ENCODE peak calls at places on chromosomes 5 and 9, in seven cellular contexts. H, V, Y, G, X, I and D are unnamed samples.
A peak's percentile ranks its signal among the peaks of the same experiment; 100 is the strongest.

GRCh38 chr5:14760548-14761002 is 96.1 kb downstream of the OTULIN start:
- DNase-seq in H (no peak), V (no peak), Y (no peak), G (no peak), X (no peak), I (no peak), D (no peak)

GRCh38 chr5:86665984-86666760 is 48.4 kb downstream of the COX7C start:
- DNase-seq in H (no peak), V (peak; percentile 15), Y (no peak), G (no peak), X (no peak), I (no peak), D (no peak)

GRCh38 chr5:7474821-7475403 is 79.0 kb downstream of the ADCY2 start:
- DNase-seq in H (no peak), V (peak; percentile 34), Y (no peak), G (no peak), X (no peak), I (no peak), D (no peak)

GRCh38 chr9:18909140-18910018 is 123.6 kb downstream of the SAXO1 start:
- DNase-seq in H (no peak), V (no peak), Y (no peak), G (no peak), X (no peak), I (no peak), D (no peak)

GRCh38 chr9:86942352-86943222 is 4.7 kb downstream of the GAS1 start:
- DNase-seq in H (no peak), V (peak; percentile 14), Y (no peak), G (no peak), X (no peak), I (no peak), D (no peak)

GRCh38 chr5:30042677-30043076 is 1150.8 kb upstream of the CDH6 start:
- DNase-seq in H (no peak), V (no peak), Y (no peak), G (no peak), X (no peak), I (no peak), D (no peak)

GRCh38 chr9:136358016-136358415 is 5.5 kb downstream of the DNLZ start:
- DNase-seq in H (no peak), V (no peak), Y (no peak), G (no peak), X (no peak), I (no peak), D (no peak)

GRCh38 chr9:15333376-15333881 is 26.4 kb upstream of the TTC39B start:
- DNase-seq in H (no peak), V (no peak), Y (no peak), G (no peak), X (no peak), I (no peak), D (no peak)

GRCh38 chr9:107759009-107759822 is 269.6 kb upstream of the KLF4 start:
- DNase-seq in H (no peak), V (no peak), Y (no peak), G (no peak), X (no peak), I (no peak), D (no peak)

GRCh38 chr9:134661791-134662142 is 20.2 kb downstream of the COL5A1 start:
- DNase-seq in H (no peak), V (no peak), Y (no peak), G (peak; percentile 86), X (no peak), I (no peak), D (peak; percentile 78)

GRCh38 chr5:74556631-74557595 is 83.6 kb downstream of the ENC1 start:
- DNase-seq in H (no peak), V (peak; percentile 41), Y (no peak), G (no peak), X (no peak), I (no peak), D (peak; percentile 72)

GRCh38 chr9:105073147-105073546 is 145.2 kb upstream of the ABCA1 start:
- DNase-seq in H (no peak), V (no peak), Y (no peak), G (peak; percentile 32), X (no peak), I (no peak), D (no peak)

GRCh38 chr5:90939208-90939607 is 380.6 kb downstream of the ADGRV1 start:
- DNase-seq in H (no peak), V (no peak), Y (no peak), G (peak; percentile 43), X (no peak), I (no peak), D (no peak)

GRCh38 chr9:109082091-109082620 is 37.6 kb downstream of the TMEM245 start:
- DNase-seq in H (no peak), V (no peak), Y (no peak), G (no peak), X (no peak), I (no peak), D (no peak)

GRCh38 chr9:4228606-4229005 is 71.3 kb downstream of the GLIS3 start:
- DNase-seq in H (no peak), V (no peak), Y (no peak), G (peak; percentile 33), X (no peak), I (no peak), D (peak; percentile 40)

GRCh38 chr5:36209664-36210063 is 32.1 kb downstream of the NADK2 start:
- DNase-seq in H (no peak), V (no peak), Y (no peak), G (peak; percentile 27), X (no peak), I (no peak), D (no peak)

GRCh38 chr9:124267271-124267807 is 9.6 kb downstream of the NEK6 start:
- DNase-seq in H (no peak), V (no peak), Y (no peak), G (peak; percentile 91), X (no peak), I (no peak), D (peak; percentile 62)

GRCh38 chr5:93598141-93598996 is 15.3 kb downstream of the NR2F1 start:
- DNase-seq in H (no peak), V (no peak), Y (no peak), G (peak; percentile 54), X (no peak), I (no peak), D (no peak)

GRCh38 chr5:64347308-64347707 is 158.5 kb upstream of the RGS7BP start:
- DNase-seq in H (no peak), V (no peak), Y (no peak), G (no peak), X (no peak), I (no peak), D (no peak)

GRCh38 chr9:78031271-78031825 is at the start of gene GNAQ:
- DNase-seq in H (no peak), V (no peak), Y (no peak), G (no peak), X (peak; percentile 22), I (peak; percentile 21), D (no peak)

GRCh38 chr9:114285166-114285867 is 37.6 kb upstream of the ORM1 start:
- DNase-seq in H (no peak), V (peak; percentile 77), Y (no peak), G (peak; percentile 94), X (no peak), I (no peak), D (no peak)

GRCh38 chr9:116002624-116003023 is 151.0 kb upstream of the PAPPA start:
- DNase-seq in H (no peak), V (no peak), Y (no peak), G (peak; percentile 62), X (no peak), I (no peak), D (peak; percentile 38)

GRCh38 chr5:86861514-86861913 is 243.8 kb downstream of the COX7C start:
- DNase-seq in H (no peak), V (peak; percentile 15), Y (no peak), G (no peak), X (no peak), I (no peak), D (no peak)

GRCh38 chr5:94081088-94081487 is 339.7 kb upstream of the POU5F2 start:
- DNase-seq in H (no peak), V (no peak), Y (no peak), G (no peak), X (no peak), I (no peak), D (no peak)

GRCh38 chr5:142817961-142818431 is 47.8 kb downstream of the ARHGAP26 start:
- DNase-seq in H (no peak), V (no peak), Y (no peak), G (no peak), X (no peak), I (no peak), D (no peak)

GRCh38 chr5:149887622-149888183 is 56.9 kb downstream of the PDE6A start:
- DNase-seq in H (no peak), V (peak; percentile 13), Y (no peak), G (peak; percentile 97), X (no peak), I (no peak), D (peak; percentile 91)